ENCODE peak calls at places on chromosomes 7 and 10, in four cellular contexts. One of them, this sample, is unnamed.

GRCh38 chr7:127758105-127758504 is 106.1 kb downstream of the SND1 start:
- DNase-seq in ovary: no peak
- DNase-seq in lower lobe of right lung: no peak
- DNase-seq in mesenchymal stem cell: no peak
- DNase-seq in this sample: no peak

GRCh38 chr7:27191081-27191715 is 6.2 kb upstream of the HOXA11 start:
- DNase-seq in ovary: no peak
- DNase-seq in mesenchymal stem cell: no peak
- DNase-seq in lower lobe of right lung: no peak
- DNase-seq in this sample: no peak

GRCh38 chr10:83373659-83374058 is 765.6 kb upstream of the GHITM start:
- DNase-seq in lower lobe of right lung: no peak
- DNase-seq in ovary: no peak
- DNase-seq in mesenchymal stem cell: peak; percentile 24
- DNase-seq in this sample: peak; percentile 63

GRCh38 chr10:91284486-91285090 is 64.1 kb downstream of the PCGF5 start:
- DNase-seq in lower lobe of right lung: no peak
- DNase-seq in ovary: no peak
- DNase-seq in mesenchymal stem cell: peak; percentile 67
- DNase-seq in this sample: no peak

GRCh38 chr10:104199567-104199966 is 32.6 kb downstream of the CFAP43 start:
- DNase-seq in ovary: no peak
- DNase-seq in lower lobe of right lung: no peak
- DNase-seq in mesenchymal stem cell: no peak
- DNase-seq in this sample: no peak

GRCh38 chr7:45347804-45348203 is 190.2 kb downstream of the RAMP3 start:
- DNase-seq in mesenchymal stem cell: no peak
- DNase-seq in ovary: no peak
- DNase-seq in lower lobe of right lung: no peak
- DNase-seq in this sample: no peak

GRCh38 chr10:58189269-58189668 is 78.4 kb downstream of the IPMK start:
- DNase-seq in lower lobe of right lung: no peak
- DNase-seq in ovary: no peak
- DNase-seq in mesenchymal stem cell: peak; percentile 28
- DNase-seq in this sample: no peak

GRCh38 chr10:31134303-31134928 is 102.8 kb upstream of the ZNF438 start:
- DNase-seq in mesenchymal stem cell: peak; percentile 94
- DNase-seq in ovary: no peak
- DNase-seq in lower lobe of right lung: no peak
- DNase-seq in this sample: peak; percentile 82

GRCh38 chr10:80608706-80609105 is 71.0 kb downstream of the SH2D4B start:
- DNase-seq in ovary: no peak
- DNase-seq in mesenchymal stem cell: no peak
- DNase-seq in lower lobe of right lung: no peak
- DNase-seq in this sample: no peak

GRCh38 chr7:3188946-3189345 is 112.1 kb upstream of the SDK1 start:
- DNase-seq in mesenchymal stem cell: no peak
- DNase-seq in lower lobe of right lung: peak; percentile 20
- DNase-seq in ovary: no peak
- DNase-seq in this sample: peak; percentile 21

GRCh38 chr10:89090760-89091455 is 100.3 kb downstream of the FAS start:
- DNase-seq in ovary: no peak
- DNase-seq in mesenchymal stem cell: peak; percentile 61
- DNase-seq in lower lobe of right lung: no peak
- DNase-seq in this sample: no peak

GRCh38 chr10:6048281-6049030 is 13.7 kb downstream of the IL2RA start:
- DNase-seq in lower lobe of right lung: no peak
- DNase-seq in ovary: no peak
- DNase-seq in mesenchymal stem cell: no peak
- DNase-seq in this sample: no peak

GRCh38 chr10:81872206-81872605 is 2.8 kb upstream of the NRG3 start:
- DNase-seq in mesenchymal stem cell: peak; percentile 22
- DNase-seq in ovary: no peak
- DNase-seq in lower lobe of right lung: no peak
- DNase-seq in this sample: peak; percentile 51

GRCh38 chr10:69498711-69499471 is 47.6 kb downstream of the TSPAN15 start:
- DNase-seq in ovary: no peak
- DNase-seq in mesenchymal stem cell: peak; percentile 41
- DNase-seq in lower lobe of right lung: peak; percentile 20
- DNase-seq in this sample: no peak

GRCh38 chr10:58239561-58240169 is 28.0 kb downstream of the IPMK start:
- DNase-seq in lower lobe of right lung: no peak
- DNase-seq in ovary: no peak
- DNase-seq in mesenchymal stem cell: no peak
- DNase-seq in this sample: no peak

GRCh38 chr10:94439275-94439861 is 37.0 kb downstream of the TBC1D12 start:
- DNase-seq in lower lobe of right lung: no peak
- DNase-seq in ovary: no peak
- DNase-seq in mesenchymal stem cell: no peak
- DNase-seq in this sample: no peak

GRCh38 chr7:2380461-2380860 is 22.9 kb upstream of the CHST12 start:
- DNase-seq in mesenchymal stem cell: no peak
- DNase-seq in ovary: no peak
- DNase-seq in lower lobe of right lung: no peak
- DNase-seq in this sample: no peak

GRCh38 chr7:81833401-81833800 is 63.6 kb upstream of the HGF start:
- DNase-seq in lower lobe of right lung: no peak
- DNase-seq in ovary: no peak
- DNase-seq in mesenchymal stem cell: peak; percentile 40
- DNase-seq in this sample: no peak

GRCh38 chr10:11160982-11161554 is 143.4 kb downstream of the CELF2 start:
- DNase-seq in ovary: no peak
- DNase-seq in lower lobe of right lung: no peak
- DNase-seq in mesenchymal stem cell: no peak
- DNase-seq in this sample: no peak

GRCh38 chr10:92846-93245 is 42.4 kb upstream of the ZMYND11 start:
- DNase-seq in ovary: no peak
- DNase-seq in lower lobe of right lung: no peak
- DNase-seq in mesenchymal stem cell: no peak
- DNase-seq in this sample: no peak

GRCh38 chr10:79347894-79348639 is 798 bp downstream of the PPIF start:
- DNase-seq in lower lobe of right lung: peak; percentile 85
- DNase-seq in ovary: peak; percentile 82
- DNase-seq in mesenchymal stem cell: peak; percentile 79
- DNase-seq in this sample: peak; percentile 61

GRCh38 chr10:85976267-85976793 is 390.3 kb downstream of the GRID1 start:
- DNase-seq in mesenchymal stem cell: no peak
- DNase-seq in lower lobe of right lung: no peak
- DNase-seq in ovary: no peak
- DNase-seq in this sample: no peak

GRCh38 chr10:80272793-80273522 is 16.5 kb downstream of the MAT1A start:
- DNase-seq in mesenchymal stem cell: peak; percentile 7
- DNase-seq in lower lobe of right lung: no peak
- DNase-seq in ovary: no peak
- DNase-seq in this sample: peak; percentile 53

GRCh38 chr7:54336800-54337199 is 205.4 kb upstream of the VSTM2A start:
- DNase-seq in mesenchymal stem cell: no peak
- DNase-seq in lower lobe of right lung: no peak
- DNase-seq in ovary: no peak
- DNase-seq in this sample: no peak

GRCh38 chr10:10489086-10489485 is 528.6 kb upstream of the CELF2 start:
- DNase-seq in mesenchymal stem cell: no peak
- DNase-seq in lower lobe of right lung: no peak
- DNase-seq in ovary: no peak
- DNase-seq in this sample: no peak

GRCh38 chr7:108247646-108248045 is 117.5 kb upstream of the LAMB4 start:
- DNase-seq in lower lobe of right lung: no peak
- DNase-seq in ovary: no peak
- DNase-seq in mesenchymal stem cell: no peak
- DNase-seq in this sample: no peak

GRCh38 chr10:16904619-16905018 is 87.4 kb upstream of the RSU1 start:
- DNase-seq in mesenchymal stem cell: peak; percentile 61
- DNase-seq in ovary: no peak
- DNase-seq in lower lobe of right lung: no peak
- DNase-seq in this sample: no peak

GRCh38 chr7:74048999-74049599 is 21.1 kb downstream of the ELN start:
- DNase-seq in mesenchymal stem cell: no peak
- DNase-seq in ovary: no peak
- DNase-seq in lower lobe of right lung: no peak
- DNase-seq in this sample: no peak

GRCh38 chr7:154759989-154760388 is 242.9 kb downstream of the PAXIP1 start:
- DNase-seq in ovary: no peak
- DNase-seq in lower lobe of right lung: no peak
- DNase-seq in mesenchymal stem cell: no peak
- DNase-seq in this sample: no peak

DNA sequence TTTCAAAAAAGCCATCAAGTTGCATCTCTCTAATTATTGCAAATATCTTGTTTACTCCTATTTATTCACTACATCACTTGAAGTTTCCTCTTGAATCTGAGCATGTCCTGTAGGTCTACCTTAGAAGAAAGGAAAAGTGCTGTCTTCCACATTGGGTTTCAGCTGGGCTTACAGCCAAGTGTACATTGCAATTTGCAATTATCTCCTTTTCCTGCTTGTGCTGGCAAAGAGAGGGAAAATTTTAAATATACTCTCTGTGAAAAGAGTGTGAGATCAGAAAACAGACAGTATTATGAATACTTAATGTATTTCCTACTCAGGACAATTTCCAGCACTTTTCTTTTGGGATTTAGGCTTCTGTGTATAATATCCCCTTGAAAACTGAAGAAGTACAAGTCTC is 839.7 kb downstream of the CNTNAP2 start:
- DNase-seq in ovary: no peak
- DNase-seq in lower lobe of right lung: no peak
- DNase-seq in mesenchymal stem cell: no peak
- DNase-seq in this sample: no peak
- H3K9me3 ChIP-seq in ovary: no peaks in the 10 kb centered on the region
- H3K9me3 ChIP-seq in lower lobe of right lung: no peaks in the 10 kb centered on the region
- H3K9me3 ChIP-seq in mesenchymal stem cell: no peaks in the 10 kb centered on the region
- H3K9me3 ChIP-seq in this sample: no peaks in the 10 kb centered on the region

GRCh38 chr10:60083039-60083344 is 176.6 kb upstream of the CCDC6 start:
- DNase-seq in lower lobe of right lung: no peak
- DNase-seq in ovary: no peak
- DNase-seq in mesenchymal stem cell: no peak
- DNase-seq in this sample: no peak

GRCh38 chr10:60082341-60083038 is 176.1 kb upstream of the CCDC6 start:
- DNase-seq in lower lobe of right lung: no peak
- DNase-seq in ovary: no peak
- DNase-seq in mesenchymal stem cell: no peak
- DNase-seq in this sample: no peak

GRCh38 chr10:60086421-60086820 is 180.1 kb upstream of the CCDC6 start:
- DNase-seq in mesenchymal stem cell: no peak
- DNase-seq in lower lobe of right lung: no peak
- DNase-seq in ovary: no peak
- DNase-seq in this sample: no peak

GRCh38 chr10:60089095-60089494 is 182.7 kb upstream of the CCDC6 start:
- DNase-seq in ovary: no peak
- DNase-seq in lower lobe of right lung: no peak
- DNase-seq in mesenchymal stem cell: peak; percentile 14
- DNase-seq in this sample: no peak

DNA sequence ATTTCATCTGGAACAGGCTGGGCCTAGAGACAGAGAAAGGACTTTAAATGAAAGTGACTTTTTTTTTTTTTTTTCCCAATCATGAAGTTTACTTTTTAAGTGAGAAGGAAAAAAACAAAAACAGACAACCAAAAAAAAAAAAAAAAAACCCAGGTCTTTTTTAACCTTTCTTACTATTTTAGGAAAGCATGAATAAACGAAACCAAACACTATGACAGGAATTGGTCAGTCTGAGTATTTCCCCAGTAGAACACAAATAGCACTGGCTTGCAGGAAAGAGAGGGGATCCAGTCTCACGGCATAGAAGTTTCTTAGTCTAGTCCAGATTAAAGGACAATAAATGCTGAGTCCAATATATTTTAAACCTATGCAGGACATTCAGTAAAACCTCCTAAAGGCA is 180.5 kb upstream of the CCDC6 start:
- DNase-seq in ovary: no peak
- DNase-seq in lower lobe of right lung: no peak
- DNase-seq in mesenchymal stem cell: no peak
- DNase-seq in this sample: no peak
- H3K27ac ChIP-seq in ovary: no peak overlapping the region
- H3K27ac ChIP-seq in lower lobe of right lung: no peak overlapping the region
- H3K27ac ChIP-seq in mesenchymal stem cell: no peak overlapping the region
- H3K27ac ChIP-seq in this sample: no peak overlapping the region

DNA sequence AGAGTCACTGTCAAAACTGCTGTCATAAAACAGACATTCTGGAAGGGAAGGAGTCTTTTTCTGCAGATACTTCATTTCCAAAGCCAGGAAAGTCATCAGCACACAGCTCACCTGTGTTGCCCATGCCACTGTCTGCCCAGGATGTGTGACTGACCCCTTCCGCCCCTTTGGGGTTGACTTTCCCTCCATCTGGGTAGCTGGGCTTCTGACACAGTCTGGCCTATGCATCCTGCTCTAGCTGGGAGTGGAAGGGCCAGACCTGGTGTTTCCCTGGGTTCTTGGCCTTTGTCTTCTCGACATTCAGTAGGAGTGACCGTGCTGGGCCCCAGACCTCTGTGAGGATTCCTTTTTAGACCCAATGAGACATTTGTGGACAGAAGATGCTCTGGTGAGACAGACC is 378.9 kb upstream of the NUPR2 start:
- DNase-seq in lower lobe of right lung: no peak
- DNase-seq in mesenchymal stem cell: no peak
- DNase-seq in ovary: no peak
- DNase-seq in this sample: no peak
- H3K9me3 ChIP-seq in lower lobe of right lung: peaks cover 30% of the 10 kb centered on the region
- H3K9me3 ChIP-seq in mesenchymal stem cell: peaks cover 61% of the 10 kb centered on the region
- H3K9me3 ChIP-seq in ovary: no peaks in the 10 kb centered on the region
- H3K9me3 ChIP-seq in this sample: peaks cover 11% of the 10 kb centered on the region

GRCh38 chr7:192701-193536 is 548 bp downstream of the FAM20C start:
- DNase-seq in lower lobe of right lung: no peak
- DNase-seq in mesenchymal stem cell: peak; percentile 31
- DNase-seq in ovary: peak; percentile 57
- DNase-seq in this sample: no peak
- H3K27ac ChIP-seq in lower lobe of right lung: peak overlapping the region; percentile 87
- H3K27ac ChIP-seq in mesenchymal stem cell: no peak overlapping the region
- H3K27ac ChIP-seq in ovary: peak overlapping the region; percentile 93
- H3K27ac ChIP-seq in this sample: no peak overlapping the region

GRCh38 chr7:35819310-35819709 is 18.5 kb downstream of the SEPTIN7 start:
- DNase-seq in ovary: no peak
- DNase-seq in lower lobe of right lung: no peak
- DNase-seq in mesenchymal stem cell: no peak
- DNase-seq in this sample: no peak

GRCh38 chr7:35820858-35821257 is 20.0 kb downstream of the SEPTIN7 start:
- DNase-seq in mesenchymal stem cell: peak; percentile 22
- DNase-seq in ovary: no peak
- DNase-seq in lower lobe of right lung: no peak
- DNase-seq in this sample: no peak

GRCh38 chr7:35817930-35818329 is 17.1 kb downstream of the SEPTIN7 start:
- DNase-seq in lower lobe of right lung: no peak
- DNase-seq in mesenchymal stem cell: no peak
- DNase-seq in ovary: no peak
- DNase-seq in this sample: no peak

GRCh38 chr7:35818513-35818912 is 17.7 kb downstream of the SEPTIN7 start:
- DNase-seq in lower lobe of right lung: no peak
- DNase-seq in mesenchymal stem cell: no peak
- DNase-seq in ovary: no peak
- DNase-seq in this sample: no peak

GRCh38 chr7:35819954-35820703 is 19.3 kb downstream of the SEPTIN7 start:
- DNase-seq in lower lobe of right lung: no peak
- DNase-seq in ovary: no peak
- DNase-seq in mesenchymal stem cell: no peak
- DNase-seq in this sample: no peak
- H3K9me3 ChIP-seq in lower lobe of right lung: peaks cover 7% of the 10 kb centered on the region
- H3K9me3 ChIP-seq in ovary: no peaks in the 10 kb centered on the region
- H3K9me3 ChIP-seq in mesenchymal stem cell: peaks cover 5% of the 10 kb centered on the region
- H3K9me3 ChIP-seq in this sample: peaks cover 5% of the 10 kb centered on the region